ENCODE peak calls at places on chromosomes 4 and X, in nine cellular contexts. P is neuronal stem cell; U is Peyer's patch; M is CD8-positive, alpha-beta T cell; W is DND-41; O is H1; G is upper lobe of right lung; Z is GM12878; I is stomach. C is an unnamed sample.

GRCh38 chrX:78327370-78328048 is at the start of gene CYSLTR1:
- DNase-seq in W (peak; percentile 14), U (no peak), G (no peak), O (no peak), M (no peak), Z (no peak), P (no peak), I (no peak), C (no peak)

GRCh38 chrX:70970482-70970999 is 39.6 kb upstream of the SLC7A3 start:
- DNase-seq in O (no peak), G (no peak), P (no peak), W (no peak), M (no peak), U (no peak), Z (no peak), I (no peak), C (no peak)

GRCh38 chr4:75542824-75543223 is 13.0 kb upstream of the ODAPH start:
- DNase-seq in Z (no peak), U (no peak), P (no peak), G (no peak), I (no peak), O (no peak), W (no peak), M (no peak), C (no peak)

GRCh38 chrX:51802917-51803688 is 59.9 kb downstream of the GSPT2 start:
- DNase-seq in W (peak; percentile 62), I (peak; percentile 57), P (peak; percentile 12), U (peak; percentile 54), M (peak; percentile 57), Z (peak; percentile 15), O (peak; percentile 58), G (peak; percentile 63), C (peak; percentile 54)

GRCh38 chrX:48516285-48516684 is 5.3 kb upstream of the EBP start:
- DNase-seq in U (no peak), M (no peak), G (no peak), I (no peak), P (no peak), W (no peak), O (no peak), Z (no peak), C (no peak)

GRCh38 chrX:48631376-48632090 is 34.2 kb downstream of the WDR13 start:
- DNase-seq in Z (peak; percentile 65), G (peak; percentile 70), I (peak; percentile 75), W (peak; percentile 71), U (peak; percentile 55), M (peak; percentile 58), P (peak; percentile 74), O (peak; percentile 59), C (peak; percentile 86)

GRCh38 chr4:91829531-91829930 is 474.2 kb upstream of the GRID2 start:
- DNase-seq in G (no peak), Z (no peak), I (no peak), U (no peak), M (no peak), O (no peak), P (no peak), W (no peak), C (no peak)

GRCh38 chr4:142272452-142272851 is 573.6 kb downstream of the INPP4B start:
- DNase-seq in O (no peak), G (no peak), I (no peak), U (no peak), W (no peak), M (no peak), P (no peak), Z (no peak), C (no peak)

GRCh38 chr4:76449824-76450223 is 14.8 kb downstream of the SHROOM3 start:
- DNase-seq in M (no peak), I (no peak), U (no peak), G (no peak), Z (no peak), P (no peak), W (no peak), O (no peak), C (no peak)

GRCh38 chr4:19947349-19947748 is 304.4 kb upstream of the SLIT2 start:
- DNase-seq in G (no peak), U (no peak), M (no peak), O (no peak), P (no peak), Z (no peak), I (no peak), W (no peak), C (no peak)

GRCh38 chr4:95410387-95411005 is 138.3 kb downstream of the UNC5C start:
- DNase-seq in G (no peak), P (no peak), W (no peak), O (no peak), U (no peak), Z (no peak), I (no peak), M (no peak), C (peak; percentile 24)

GRCh38 chr4:60241886-60242285 is 958.2 kb upstream of the ADGRL3 start:
- DNase-seq in P (no peak), G (no peak), W (no peak), U (no peak), Z (no peak), M (no peak), I (no peak), O (no peak), C (no peak)

GRCh38 chr4:113539408-113539807 is 222.1 kb downstream of the CAMK2D start:
- DNase-seq in P (no peak), G (no peak), Z (no peak), W (no peak), O (no peak), I (no peak), M (no peak), U (no peak), C (no peak)

GRCh38 chr4:42149004-42149403 is 3.5 kb downstream of the BEND4 start:
- DNase-seq in W (no peak), Z (no peak), O (no peak), U (no peak), I (no peak), G (no peak), P (no peak), M (no peak), C (no peak)

GRCh38 chrX:72141372-72142004 is 9.8 kb upstream of the RTL5 start:
- DNase-seq in I (no peak), M (no peak), W (no peak), Z (no peak), G (no peak), U (no peak), O (no peak), P (no peak), C (no peak)

GRCh38 chrX:46791927-46792825 is 33.3 kb upstream of the SLC9A7 start:
- DNase-seq in G (no peak), I (peak; percentile 41), U (peak; percentile 40), W (no peak), Z (peak; percentile 68), O (no peak), M (no peak), P (no peak), C (no peak)

GRCh38 chr4:155999743-156000142 is 46.1 kb upstream of the CTSO start:
- DNase-seq in O (peak; percentile 56), I (no peak), M (no peak), W (no peak), P (peak; percentile 44), Z (no peak), G (no peak), U (no peak), C (no peak)

GRCh38 chrX:148592595-148592994 is 92.2 kb downstream of the AFF2 start:
- DNase-seq in U (no peak), Z (no peak), M (no peak), P (no peak), I (no peak), O (no peak), W (no peak), G (no peak), C (no peak)
- H3K4me1 ChIP-seq in U (no peaks in the 10 kb centered on the region), Z (no peaks in the 10 kb centered on the region), M (no peaks in the 10 kb centered on the region), P (peaks cover 4% of the 10 kb centered on the region), I (no peaks in the 10 kb centered on the region), O (no peaks in the 10 kb centered on the region), W (no peaks in the 10 kb centered on the region), G (no peaks in the 10 kb centered on the region), C (no peaks in the 10 kb centered on the region)

DNA sequence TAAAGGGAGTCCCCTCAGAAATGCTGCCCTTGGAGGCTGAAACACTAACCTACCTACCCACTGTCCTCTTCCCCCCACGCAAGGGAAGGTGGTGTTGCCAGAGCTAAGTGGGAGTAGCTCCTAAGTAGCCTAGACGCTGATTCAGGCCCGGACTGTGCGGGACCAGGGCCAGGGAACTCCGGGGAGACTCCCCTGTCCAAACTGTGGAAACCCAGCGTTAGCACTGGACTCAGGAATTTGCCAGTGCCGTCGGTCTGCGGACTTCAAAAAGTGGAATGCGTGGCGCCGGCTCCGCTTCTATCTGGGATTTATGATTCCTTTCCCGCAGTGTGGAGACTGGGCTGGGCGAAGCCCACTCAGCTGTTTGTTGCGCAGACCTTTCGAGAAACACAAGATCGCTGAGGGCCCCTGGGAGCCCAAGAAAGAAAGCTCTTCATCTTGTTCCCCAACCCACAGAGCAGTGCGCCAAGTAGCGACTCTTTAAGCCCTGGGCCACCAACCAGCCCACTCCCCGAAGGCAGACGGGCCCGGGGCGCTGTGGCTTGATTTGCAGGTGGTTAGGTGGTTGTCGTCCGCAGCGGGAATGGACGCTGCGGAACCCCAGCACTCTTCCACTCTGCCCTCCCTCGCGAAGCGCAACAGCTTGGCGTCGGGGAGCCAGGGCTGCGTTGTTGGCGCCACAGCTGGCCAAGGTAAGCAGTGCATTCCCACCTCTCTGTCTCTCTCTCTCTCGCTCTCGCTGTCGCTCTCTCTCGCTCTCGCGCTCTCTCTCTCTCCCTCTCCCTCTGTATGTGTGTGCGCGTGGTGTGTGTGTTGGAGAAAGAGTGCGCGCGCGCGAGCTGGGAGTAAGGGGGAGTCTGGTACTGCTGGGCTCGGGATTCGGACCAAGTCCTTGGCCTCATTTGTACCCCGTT is 2.0 kb downstream of the TMEM255A start:
- DNase-seq in Z (peak; percentile 47), U (no peak), W (no peak), G (peak; percentile 82), M (peak; percentile 64), O (no peak), P (peak; percentile 54), I (peak; percentile 65), C (peak; percentile 79)
- H3K4me3 ChIP-seq in Z (peak overlapping the region; percentile 49), U (peak overlapping the region; percentile 49), W (no peak overlapping the region), G (peak overlapping the region; percentile 36), M (peak overlapping the region; percentile 61), O (peak overlapping the region; percentile 53), P (peak overlapping the region; percentile 74), I (peak overlapping the region; percentile 26), C (peak overlapping the region; percentile 50)

DNA sequence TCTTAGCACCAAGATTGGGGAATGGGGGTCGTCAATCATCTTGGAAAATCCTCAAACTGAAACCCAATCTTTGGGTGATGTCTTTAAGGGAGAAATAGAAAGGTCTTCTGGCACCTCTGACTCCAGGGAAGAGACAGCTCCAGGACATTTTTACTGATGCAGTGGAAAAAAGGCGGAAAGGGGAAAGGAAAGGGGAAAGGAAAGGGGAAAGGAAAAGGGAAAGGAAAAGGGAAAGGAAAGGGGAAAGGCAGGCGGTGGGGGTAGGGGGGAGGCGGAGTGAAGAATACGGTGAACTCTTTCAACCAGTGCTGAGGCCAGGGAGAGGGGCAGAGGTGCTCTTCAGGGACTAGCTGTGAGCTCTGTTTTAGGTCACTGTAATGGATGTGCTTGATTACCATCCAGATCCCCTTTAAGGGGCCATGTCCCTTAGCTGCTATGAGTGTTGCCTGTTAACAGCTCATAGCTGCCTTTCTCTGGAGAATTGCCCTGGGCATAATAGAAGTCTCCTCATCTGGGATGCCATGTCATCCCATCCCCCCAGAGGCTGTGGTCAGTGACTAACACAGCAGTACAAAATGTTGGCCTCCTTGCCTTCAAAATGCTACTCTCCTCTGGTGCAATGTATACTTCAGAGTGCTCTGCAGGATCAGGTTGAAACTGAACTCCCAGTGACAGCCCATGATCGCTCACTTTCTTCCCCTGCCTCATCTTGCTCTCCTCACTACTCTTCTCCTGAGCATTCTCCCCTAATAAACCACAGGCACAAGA is 92.4 kb upstream of the AP1S2 start:
- DNase-seq in U (no peak), G (no peak), Z (no peak), P (no peak), I (no peak), M (no peak), O (no peak), W (no peak), C (no peak)
- H3K27me3 ChIP-seq in U (no peaks in the 10 kb centered on the region), G (no peaks in the 10 kb centered on the region), Z (no peaks in the 10 kb centered on the region), P (no peaks in the 10 kb centered on the region), I (no peaks in the 10 kb centered on the region), M (no peaks in the 10 kb centered on the region), O (no peaks in the 10 kb centered on the region), W (no peaks in the 10 kb centered on the region), C (no peaks in the 10 kb centered on the region)

GRCh38 chr4:98625920-98626319 is 32.5 kb downstream of the TSPAN5 start:
- DNase-seq in I (no peak), M (no peak), Z (no peak), W (no peak), P (no peak), O (no peak), G (no peak), U (no peak), C (no peak)
- H3K4me1 ChIP-seq in I (peaks cover 12% of the 10 kb centered on the region), M (peaks cover 17% of the 10 kb centered on the region), Z (no peaks in the 10 kb centered on the region), W (no peaks in the 10 kb centered on the region), P (peaks cover 3% of the 10 kb centered on the region), O (no peaks in the 10 kb centered on the region), G (no peaks in the 10 kb centered on the region), U (no peaks in the 10 kb centered on the region), C (no peaks in the 10 kb centered on the region)